ENCODE peak calls at places on chromosomes 13 and 19, in four cellular contexts. N is WTC11, B is HepG2, O is K562. C is an unnamed sample.
A peak's percentile ranks its signal among the peaks of the same experiment; 100 is the strongest.

GRCh38 chr13:111483621-111483987 is 163.2 kb downstream of the TEX29 start:
- DNase-seq in N (no peak), B (no peak), O (no peak), C (no peak)

GRCh38 chr13:47976325-47976724 is 24.7 kb downstream of the SUCLA2 start:
- DNase-seq in N (no peak), B (no peak), O (no peak), C (no peak)

GRCh38 chr19:9793051-9793591 is 24.6 kb upstream of the ZNF846 start:
- DNase-seq in N (no peak), B (no peak), O (no peak), C (no peak)

GRCh38 chr19:33960566-33960965 is 163.9 kb downstream of the KCTD15 start:
- DNase-seq in N (no peak), B (no peak), O (no peak), C (no peak)

GRCh38 chr13:28147489-28147888 is 9.1 kb downstream of the PAN3 start:
- DNase-seq in N (no peak), B (no peak), O (no peak), C (no peak)

GRCh38 chr13:109657395-109657794 is 129.0 kb downstream of the IRS2 start:
- DNase-seq in N (no peak), B (no peak), O (no peak), C (no peak)

GRCh38 chr19:48720251-48720612 is 707 bp upstream of the MAMSTR start:
- DNase-seq in N (no peak), B (no peak), O (no peak), C (no peak)

GRCh38 chr13:93529961-93530360 is 303.4 kb downstream of the GPC6 start:
- DNase-seq in N (no peak), B (no peak), O (no peak), C (no peak)

GRCh38 chr19:30178721-30179402 is 193.3 kb upstream of the ZNF536 start:
- DNase-seq in N (no peak), B (no peak), O (no peak), C (no peak)

GRCh38 chr19:13615890-13616289 is 109.6 kb upstream of the CACNA1A start:
- DNase-seq in N (no peak), B (no peak), O (no peak), C (no peak)

GRCh38 chr19:28239270-28239669 is 973.7 kb downstream of the UQCRFS1 start:
- DNase-seq in N (peak; percentile 80), B (no peak), O (peak; percentile 15), C (no peak)

GRCh38 chr13:112248909-112249592 is 127.1 kb upstream of the SPACA7 start:
- DNase-seq in N (no peak), B (no peak), O (no peak), C (no peak)

GRCh38 chr13:46476174-46476573 is 76.8 kb upstream of the LRCH1 start:
- DNase-seq in N (no peak), B (no peak), O (no peak), C (no peak)

DNA sequence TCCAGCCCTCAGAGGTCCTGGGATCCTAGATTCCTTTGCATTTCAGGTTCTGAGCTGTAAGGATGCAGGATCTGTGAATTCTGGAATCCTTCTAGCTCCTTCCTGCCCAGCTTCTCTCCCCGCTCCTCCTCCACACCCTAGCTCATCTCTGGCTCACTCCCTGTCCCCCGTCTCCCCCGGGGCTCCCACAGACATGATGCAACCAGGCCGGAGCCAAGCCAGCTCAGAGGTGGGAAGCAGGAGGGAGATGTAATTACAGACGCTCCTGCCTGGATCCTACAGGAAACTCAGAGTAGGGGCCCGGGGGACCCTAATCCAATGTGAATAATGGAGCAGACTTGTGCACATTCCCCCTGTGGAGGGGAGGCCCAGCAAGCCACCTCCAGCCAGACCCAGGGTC is 4.5 kb downstream of the GNG8 start:
- DNase-seq in N (no peak), B (no peak), O (no peak), C (no peak)
- TF ChIP-seq ELF4 in N (no peak), B (no peak), O (no peak), C (no peak)

DNA sequence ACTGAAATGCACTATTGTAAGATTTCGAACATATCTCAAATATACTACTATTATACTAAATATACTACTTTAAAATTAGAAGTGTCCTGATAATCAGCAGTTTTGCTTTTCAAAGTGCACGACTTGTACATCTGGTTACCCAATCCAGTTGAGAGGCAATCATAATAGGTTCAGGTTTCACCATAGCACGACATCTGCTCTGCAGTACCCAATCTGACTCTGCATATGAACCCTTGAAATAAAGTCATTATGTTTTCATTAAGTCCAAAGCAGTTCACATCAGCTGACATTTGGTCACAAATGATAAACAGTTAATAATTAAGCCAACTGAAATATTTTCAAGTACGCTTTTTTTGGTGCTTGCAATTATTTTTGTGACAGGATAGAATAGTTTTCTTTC is 90.6 kb downstream of the PCDH9 start:
- DNase-seq in N (no peak), B (no peak), O (no peak), C (peak; percentile 56)
- TF ChIP-seq ELF4 in N (no peak), B (no peak), O (no peak), C (no peak)

GRCh38 chr13:114131581-114132418 is 623 bp downstream of the RASA3 start:
- DNase-seq in N (no peak), B (no peak), O (peak; percentile 69), C (no peak)
- TF ChIP-seq ELF4 in N (no peak), B (no peak), O (no peak), C (no peak)

GRCh38 chr19:3556978-3557460 is 367 bp downstream of the MFSD12 start:
- DNase-seq in N (peak; percentile 36), B (no peak), O (peak; percentile 75), C (no peak)
- TF ChIP-seq ELF4 in N (no peak), B (no peak), O (no peak), C (no peak)

DNA sequence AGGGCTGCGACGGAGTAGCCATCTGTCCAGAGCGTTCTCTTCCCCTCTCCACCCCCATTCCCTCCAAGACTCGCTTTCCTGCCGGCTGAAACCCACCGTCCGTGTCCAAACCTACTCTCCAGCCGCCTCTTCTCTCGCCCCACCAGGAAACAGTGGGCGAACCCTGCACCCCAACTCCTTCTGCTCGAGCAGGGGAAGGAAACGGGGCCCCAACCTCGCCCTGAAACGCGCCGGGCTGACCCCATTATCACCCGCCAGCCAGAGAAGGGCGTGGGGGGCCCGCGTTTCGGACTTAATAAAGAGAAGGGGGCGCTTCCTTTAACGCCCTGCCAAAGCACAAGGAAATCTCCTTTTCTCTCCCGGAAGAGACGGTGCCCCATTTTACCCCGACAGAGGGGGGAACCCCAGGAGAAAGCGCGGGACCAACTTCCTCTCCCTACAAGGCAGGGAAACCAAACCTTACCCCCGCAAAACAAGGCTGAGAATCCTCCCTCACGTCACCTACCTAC is 2.4 kb downstream of the ZC3H4 start:
- DNase-seq in N (no peak), B (no peak), O (peak; percentile 51), C (peak; percentile 19)
- TF ChIP-seq ELF4 in N (no peak), B (no peak), O (no peak), C (no peak)

C was measured in HEK293T.